ENCODE peak calls at places on chromosomes 16 and 17, in four cellular contexts. S is GM12891, X is endothelial cell of umbilical vein, V is upper lobe of left lung. F is an unnamed sample.

GRCh38 chr17:40264458-40265185 is 23.1 kb upstream of the CDC6 start:
- DNase-seq in X (no peak), V (peak), S (no peak), F (no peak)

GRCh38 chr16:89304181-89304851 is 86.8 kb downstream of the ZNF778 start:
- DNase-seq in V (no peak), X (no peak), S (no peak), F (no peak)

GRCh38 chr17:2929881-2930533 is 133.4 kb downstream of the OR1D5 start:
- DNase-seq in S (peak), V (no peak), X (peak), F (no peak)

GRCh38 chr17:41267711-41268110 is 2.5 kb downstream of the KRTAP9-6 start:
- DNase-seq in V (no peak), S (no peak), X (no peak), F (no peak)

GRCh38 chr16:87764600-87765472 is 950 bp downstream of the KLHDC4 start:
- DNase-seq in V (peak), S (no peak), X (no peak), F (no peak)

GRCh38 chr17:48259710-48260291 is 152.2 kb downstream of the SNX11 start:
- DNase-seq in S (no peak), X (peak), V (no peak), F (no peak)

GRCh38 chr17:65409381-65409780 is 152.1 kb downstream of the AXIN2 start:
- DNase-seq in V (no peak), X (no peak), S (no peak), F (no peak)

GRCh38 chr16:50023626-50024025 is 1.4 kb upstream of the CNEP1R1 start:
- DNase-seq in S (no peak), X (no peak), V (no peak), F (no peak)

GRCh38 chr17:18182190-18182977 is 1.2 kb upstream of the ALKBH5 start:
- DNase-seq in X (peak), S (no peak), V (no peak), F (no peak)

GRCh38 chr16:9070295-9070694 is 21.1 kb upstream of the HAPSTR1 start:
- DNase-seq in V (no peak), S (no peak), X (no peak), F (no peak)

GRCh38 chr16:9079430-9079812 is 12.0 kb upstream of the HAPSTR1 start:
- DNase-seq in V (no peak), X (no peak), S (no peak), F (no peak)

GRCh38 chr16:9077001-9077809 is 14.2 kb upstream of the HAPSTR1 start:
- DNase-seq in S (no peak), V (no peak), X (no peak), F (no peak)

GRCh38 chr16:9072806-9073341 is 18.6 kb upstream of the HAPSTR1 start:
- DNase-seq in V (no peak), X (no peak), S (no peak), F (no peak)

GRCh38 chr16:9075299-9076071 is 16.0 kb upstream of the HAPSTR1 start:
- DNase-seq in V (no peak), X (no peak), S (no peak), F (no peak)
- TF ChIP-seq POLR2A in V (no peak), X (no peak), S (no peak), F (no peak)

GRCh38 chr17:78798695-78799559 is 16.9 kb upstream of the CYTH1 start:
- DNase-seq in V (no peak), S (no peak), X (peak), F (no peak)
- TF ChIP-seq POLR2A in V (no peak), S (no peak), X (no peak), F (no peak)

GRCh38 chr17:6640536-6641373 is at the start of the genes KIAA0753 and TXNDC17:
- DNase-seq in S (peak), X (peak), V (peak), F (peak)
- TF ChIP-seq POLR2A in S (peak), X (peak), V (peak), F (peak)

GRCh38 chr17:45877467-45877866 is 16.9 kb upstream of the MAPT start:
- DNase-seq in V (no peak), S (no peak), X (no peak), F (no peak)

GRCh38 chr17:45888392-45888791 is 6.0 kb upstream of the MAPT start:
- DNase-seq in S (no peak), V (no peak), X (no peak), F (no peak)

GRCh38 chr17:45886852-45887251 is 7.5 kb upstream of the MAPT start:
- DNase-seq in X (no peak), V (no peak), S (no peak), F (no peak)

GRCh38 chr17:45883063-45883462 is 11.3 kb upstream of the MAPT start:
- DNase-seq in S (no peak), X (no peak), V (no peak), F (no peak)
- TF ChIP-seq POLR2A in S (no peak), X (no peak), V (no peak), F (no peak)

DNA sequence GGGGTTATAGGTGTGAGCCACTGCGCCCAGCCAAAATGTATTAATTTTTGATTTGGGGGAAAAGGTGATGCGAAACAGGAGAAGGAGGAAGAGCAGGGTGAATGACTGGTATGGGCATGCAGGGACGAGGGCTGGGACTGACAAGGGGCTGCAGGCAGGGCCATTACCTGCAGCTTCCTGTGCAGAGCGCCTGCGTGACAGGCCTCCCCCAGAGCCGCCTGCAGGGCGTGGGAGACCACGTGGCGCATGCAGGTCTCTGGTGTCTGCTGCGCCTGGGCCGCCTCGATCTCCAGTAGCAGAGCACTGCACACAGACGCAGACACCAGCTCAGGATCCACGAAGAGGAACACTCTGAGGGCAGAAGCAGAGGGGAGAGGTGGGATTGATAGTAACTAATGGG is 32.4 kb downstream of the PIK3R6 start:
- DNase-seq in S (no peak), V (no peak), X (no peak), F (peak)
- TF ChIP-seq POLR2A in S (no peak), V (no peak), X (no peak), F (no peak)

GRCh38 chr16:22314661-22315626 is 17.7 kb downstream of the POLR3E start:
- DNase-seq in S (no peak), X (no peak), V (peak), F (no peak)
- TF ChIP-seq POLR2A in S (no peak), X (no peak), V (no peak), F (no peak)

GRCh38 chr16:84851192-84852127 is 31.7 kb downstream of the CRISPLD2 start:
- DNase-seq in V (peak), S (no peak), X (no peak), F (no peak)

GRCh38 chr16:84849751-84850150 is 30.0 kb downstream of the CRISPLD2 start:
- DNase-seq in X (no peak), S (no peak), V (no peak), F (no peak)

GRCh38 chr16:84850714-84851113 is 30.9 kb downstream of the CRISPLD2 start:
- DNase-seq in S (no peak), X (no peak), V (no peak), F (no peak)

GRCh38 chr16:84847554-84848415 is 28.0 kb downstream of the CRISPLD2 start:
- DNase-seq in X (no peak), V (peak), S (no peak), F (no peak)

DNA sequence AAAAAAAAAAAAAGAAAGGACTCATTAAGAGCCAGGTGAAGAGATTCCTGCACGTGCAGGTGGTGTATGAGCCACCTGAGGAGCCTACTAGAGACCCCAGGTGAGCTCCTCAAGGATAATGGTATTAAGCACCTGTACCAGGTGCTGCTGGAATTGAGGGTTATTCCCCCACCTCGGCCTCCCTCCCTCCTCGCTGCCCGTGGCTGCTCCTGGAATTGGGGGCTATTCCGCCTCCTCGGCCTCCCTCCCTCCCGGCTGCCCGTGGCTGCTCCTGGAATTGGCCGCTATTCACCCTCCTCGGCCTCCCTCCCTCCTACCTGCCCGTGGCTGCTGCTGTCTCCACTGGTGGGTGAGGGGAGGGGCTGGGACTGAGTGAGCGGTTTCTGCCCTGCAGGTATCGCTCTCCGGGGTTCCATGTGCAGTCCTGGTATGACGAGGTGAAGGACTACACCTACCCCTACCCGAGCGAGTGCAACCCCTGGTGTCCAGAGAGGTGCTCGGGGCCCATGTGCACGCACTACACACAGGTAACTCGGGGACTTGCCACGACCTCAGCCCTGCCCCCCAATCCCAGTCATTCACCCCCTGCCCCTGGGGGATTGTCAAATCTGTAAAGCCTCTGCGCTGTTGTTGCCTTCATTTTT is 29.3 kb downstream of the CRISPLD2 start:
- DNase-seq in S (no peak), X (no peak), V (peak), F (no peak)
- TF ChIP-seq POLR2A in S (no peak), X (no peak), V (no peak), F (no peak)

GRCh38 chr16:2267913-2268666 is at the start of gene RNPS1:
- DNase-seq in X (peak), V (peak), S (peak), F (peak)
- TF ChIP-seq POLR2A in X (peak), V (peak), S (peak), F (peak)

GRCh38 chr17:50684612-50685333 is 22.9 kb downstream of the ANKRD40 start:
- DNase-seq in V (no peak), X (no peak), S (no peak), F (no peak)
- TF ChIP-seq POLR2A in V (no peak), X (no peak), S (no peak), F (no peak)

GRCh38 chr17:82103588-82104451 is 5.8 kb upstream of the FASN start:
- DNase-seq in S (no peak), V (peak), X (no peak), F (no peak)
- TF ChIP-seq POLR2A in S (no peak), V (no peak), X (no peak), F (no peak)

F was measured in esophagus muscularis mucosa.